ENCODE peak calls at places on chromosomes 4 and X, in eight cellular contexts. M is pancreas, H is IMR-90, W is ovary, S is right lobe of liver, Q is GM12878, V is heart right ventricle, L is uterus. R is an unnamed sample. For H3K9me3, the result is how much of the 10 kb centered on the place peaks cover.

GRCh38 chr4:45323453-45324058 is 597.2 kb upstream of the GNPDA2 start:
- DNase-seq in V (no peak), L (no peak), Q (no peak), W (no peak), S (no peak), M (no peak), H (no peak), R (no peak)

GRCh38 chr4:143348233-143349077 is 11.8 kb downstream of the GAB1 start:
- DNase-seq in V (no peak), Q (no peak), M (no peak), L (no peak), H (no peak), W (no peak), S (no peak), R (no peak)

GRCh38 chr4:153409412-153409811 is 56.7 kb upstream of the TMEM131L start:
- DNase-seq in M (no peak), S (no peak), W (no peak), Q (no peak), V (no peak), L (no peak), H (peak), R (no peak)

GRCh38 chr4:7320413-7320812 is 114.3 kb downstream of the PSAPL1 start:
- DNase-seq in S (no peak), L (no peak), H (no peak), V (no peak), M (peak), Q (no peak), W (no peak), R (no peak)

GRCh38 chr4:170497105-170497504 is 407.3 kb upstream of the AADAT start:
- DNase-seq in S (no peak), V (no peak), M (no peak), H (no peak), W (no peak), Q (peak), L (no peak), R (peak)

GRCh38 chrX:39652336-39652735 is 445.4 kb downstream of the BCOR start:
- DNase-seq in L (no peak), Q (no peak), W (no peak), M (no peak), H (peak), V (no peak), S (no peak), R (no peak)

GRCh38 chr4:116788723-116789122 is 296.7 kb downstream of the TRAM1L1 start:
- DNase-seq in H (no peak), V (no peak), W (no peak), L (no peak), S (no peak), M (no peak), Q (no peak), R (no peak)

GRCh38 chr4:56077676-56078075 is 128.9 kb downstream of the CEP135 start:
- DNase-seq in M (no peak), W (no peak), V (no peak), L (no peak), H (no peak), S (no peak), Q (no peak), R (no peak)

GRCh38 chr4:18111100-18111499 is 89.5 kb upstream of the LCORL start:
- DNase-seq in V (no peak), M (no peak), S (no peak), H (no peak), Q (no peak), L (no peak), W (no peak), R (peak)
- H3K9me3 ChIP-seq in V (under half), M (under half), S (under half), H (under half), Q (under half), L (under half), W (under half), R (under half)

GRCh38 chr4:103098331-103098730 is 1.3 kb downstream of the BDH2 start:
- DNase-seq in W (no peak), S (no peak), M (peak), V (no peak), H (peak), Q (no peak), L (no peak), R (no peak)
- H3K4me3 ChIP-seq in W (peak), S (peak), M (no peak), V (peak), H (peak), Q (no peak), L (no peak), R (no peak)

DNA sequence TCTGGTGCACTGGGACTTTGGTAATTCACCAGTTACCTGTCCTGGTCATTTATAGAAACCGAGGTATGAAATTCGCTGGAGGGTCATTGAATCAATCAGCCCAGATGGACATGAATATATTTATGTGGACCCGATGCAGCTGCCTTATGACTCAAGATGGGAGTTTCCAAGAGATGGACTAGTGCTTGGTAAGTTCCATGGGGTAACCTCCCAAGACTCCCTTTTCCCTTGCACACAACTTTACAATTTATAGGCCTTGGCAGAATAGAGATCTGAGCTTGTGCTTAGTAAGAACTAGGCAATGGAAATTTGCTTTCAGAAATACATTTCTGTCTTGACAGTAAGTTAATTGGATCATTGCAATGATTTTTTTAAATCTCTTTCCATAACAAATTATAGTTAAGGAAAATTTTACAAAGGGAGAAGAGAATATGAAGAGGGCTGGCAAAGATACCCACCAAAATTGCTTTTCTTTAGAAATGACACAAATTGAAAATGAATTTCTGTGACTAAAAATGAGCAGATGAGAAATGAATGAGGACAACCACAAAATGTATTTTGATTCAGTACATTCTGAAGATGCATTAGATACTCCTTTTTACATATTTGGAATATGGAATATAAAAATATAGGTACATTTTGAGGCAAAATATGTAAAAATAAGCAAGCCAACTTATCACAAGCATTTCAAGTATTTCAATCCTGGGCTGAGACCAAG is 45.9 kb downstream of the PDGFRA start:
- DNase-seq in Q (no peak), L (no peak), H (peak), V (no peak), W (no peak), M (no peak), S (no peak), R (no peak)
- H3K9me3 ChIP-seq in Q (under half), L (under half), H (under half), V (under half), W (under half), M (under half), S (under half), R (under half)

DNA sequence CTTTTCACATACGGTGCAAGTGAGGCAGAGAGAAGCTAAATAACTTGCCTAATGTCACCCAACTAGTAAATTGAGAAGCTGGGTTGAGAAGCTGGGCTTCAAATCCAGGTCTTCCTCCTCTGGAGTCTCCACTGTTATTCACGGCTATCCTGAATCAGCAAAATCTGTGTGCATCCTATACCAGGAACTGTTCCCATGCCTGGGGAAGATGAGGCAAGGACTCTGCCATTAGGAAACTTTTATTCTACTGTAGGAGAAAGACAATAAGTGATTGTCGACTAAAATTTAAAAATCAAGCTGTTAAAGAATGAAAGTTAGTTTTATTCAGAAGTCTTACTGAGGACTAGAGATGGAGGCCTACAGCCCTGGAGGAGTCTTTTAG is 869 bp upstream of the TEC start:
- DNase-seq in M (no peak), H (no peak), L (no peak), W (no peak), Q (no peak), V (no peak), S (no peak), R (no peak)
- H3K4me3 ChIP-seq in M (no peak), H (no peak), L (no peak), W (no peak), Q (peak), V (peak), S (peak), R (no peak)

DNA sequence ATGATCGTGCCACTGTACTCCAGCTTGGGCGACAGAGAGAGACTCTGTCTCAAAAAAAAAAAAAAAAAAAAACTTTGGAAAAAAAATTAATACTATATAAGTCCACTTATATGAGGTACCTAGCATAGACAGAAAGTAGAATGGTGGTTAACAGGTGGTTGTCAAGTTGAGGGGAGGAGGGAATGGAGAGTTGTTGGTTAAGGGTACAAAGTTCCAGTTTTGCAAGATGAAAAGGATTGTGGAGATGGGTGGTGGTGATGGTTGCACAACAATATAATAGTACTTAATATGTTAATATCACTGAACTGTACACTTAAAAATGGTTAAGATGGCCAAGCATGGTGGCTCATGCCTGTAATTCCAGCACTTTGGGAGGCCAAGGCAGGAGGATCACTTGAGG is 4.1 kb upstream of the IL9R start:
- DNase-seq in H (no peak), L (no peak), V (no peak), M (no peak), Q (no peak), W (no peak), S (no peak), R (peak)
- H3K9me3 ChIP-seq in H (under half), L (under half), V (under half), M (under half), Q (under half), W (under half), S (under half), R (under half)

DNA sequence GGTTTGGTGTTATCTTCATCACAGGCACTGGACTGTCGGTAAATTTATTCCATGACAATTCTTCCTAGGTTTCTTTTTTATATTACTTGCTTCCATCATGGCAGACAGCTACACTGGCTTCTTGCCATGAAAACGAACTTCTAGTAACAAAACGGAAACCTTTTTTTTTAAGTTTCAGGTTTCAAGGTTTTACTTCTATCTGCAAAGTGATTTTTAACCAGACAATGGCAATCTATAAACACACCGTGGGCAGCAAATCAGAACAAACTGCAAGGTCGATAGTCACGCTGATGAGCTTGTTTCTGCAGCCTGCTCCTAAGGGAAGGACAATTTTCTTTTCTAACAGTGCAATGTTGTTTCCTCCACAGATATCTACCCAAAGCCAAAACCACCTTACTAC is 29.9 kb downstream of the XG start:
- DNase-seq in Q (peak), M (no peak), V (no peak), S (no peak), W (no peak), L (no peak), H (peak), R (no peak)
- H3K4me3 ChIP-seq in Q (peak), M (no peak), V (no peak), S (peak), W (no peak), L (no peak), H (no peak), R (no peak)

GRCh38 chrX:152893631-152894610 is 3.9 kb upstream of the ZNF185 start:
- DNase-seq in V (no peak), M (no peak), H (no peak), L (no peak), Q (no peak), W (no peak), S (no peak), R (no peak)
- H3K9me3 ChIP-seq in V (under half), M (under half), H (under half), L (under half), Q (under half), W (under half), S (under half), R (under half)

GRCh38 chr4:77697860-77698599 is 92.4 kb downstream of the CXCL13 start:
- DNase-seq in Q (no peak), V (no peak), H (peak), W (no peak), M (no peak), L (no peak), S (peak), R (peak)

GRCh38 chr4:77695769-77696168 is 90.1 kb downstream of the CXCL13 start:
- DNase-seq in W (no peak), V (no peak), S (no peak), L (no peak), Q (no peak), H (peak), M (no peak), R (no peak)

GRCh38 chr4:77692847-77693432 is 87.3 kb downstream of the CXCL13 start:
- DNase-seq in S (no peak), M (no peak), L (no peak), H (no peak), Q (no peak), W (no peak), V (no peak), R (no peak)
- H3K4me3 ChIP-seq in S (no peak), M (no peak), L (no peak), H (no peak), Q (no peak), W (no peak), V (no peak), R (no peak)